ENCODE peak calls at places on chromosomes 13 and 19, in seven cellular contexts. W is fibroblast of the aortic adventitia, J is AG04450, S is astrocyte of the spinal cord, E is heart right ventricle, K is IMR-90, Q is mucosa of descending colon. A is an unnamed sample.

GRCh38 chr19:7870571-7871279 is 3.5 kb downstream of the PRR36 start:
- DNase-seq in W (peak; percentile 46), J (no peak), S (peak; percentile 35), E (peak; percentile 33), K (no peak), Q (peak; percentile 79), A (no peak)

GRCh38 chr13:106568225-106569003 is 477 bp upstream of the ARGLU1 start:
- DNase-seq in W (peak; percentile 88), J (no peak), S (no peak), E (no peak), K (no peak), Q (no peak), A (no peak)

GRCh38 chr19:18834644-18834984 is 2.9 kb downstream of the UPF1 start:
- DNase-seq in W (no peak), J (no peak), S (no peak), E (no peak), K (no peak), Q (no peak), A (no peak)

GRCh38 chr13:21637296-21637695 is 33.3 kb upstream of the MICU2 start:
- DNase-seq in W (peak; percentile 10), J (no peak), S (peak; percentile 52), E (no peak), K (peak; percentile 43), Q (peak; percentile 82), A (peak; percentile 36)

GRCh38 chr13:40552895-40553294 is 113.5 kb downstream of the FOXO1 start:
- DNase-seq in W (no peak), J (no peak), S (no peak), E (no peak), K (no peak), Q (no peak), A (no peak)

GRCh38 chr13:33637978-33638743 is 179.8 kb upstream of the RFC3 start:
- DNase-seq in W (peak; percentile 69), J (no peak), S (no peak), E (no peak), K (peak; percentile 49), Q (no peak), A (no peak)

GRCh38 chr13:44755872-44756271 is 179.7 kb upstream of the TSC22D1 start:
- DNase-seq in W (peak; percentile 62), J (no peak), S (peak; percentile 81), E (no peak), K (peak; percentile 56), Q (no peak), A (peak; percentile 51)

GRCh38 chr19:47019431-47020041 is at the start of gene NPAS1:
- DNase-seq in W (no peak), J (no peak), S (no peak), E (no peak), K (no peak), Q (no peak), A (no peak)

GRCh38 chr19:2207991-2208860 is 27.9 kb downstream of the PLEKHJ1 start:
- DNase-seq in W (peak; percentile 81), J (no peak), S (peak; percentile 50), E (peak; percentile 67), K (peak; percentile 57), Q (peak; percentile 74), A (peak; percentile 19)
- TF ChIP-seq CTCF in W (peak; percentile 27), J (peak; percentile 19), S (peak; percentile 17), E (no peak), K (peak; percentile 25), Q (no peak), A (peak; percentile 31)

GRCh38 chr13:97911311-97912138 is 42.0 kb upstream of the IPO5 start:
- DNase-seq in W (peak; percentile 15), J (no peak), S (peak; percentile 27), E (no peak), K (peak; percentile 32), Q (no peak), A (no peak)

GRCh38 chr13:97914537-97914936 is 38.9 kb upstream of the IPO5 start:
- DNase-seq in W (peak; percentile 54), J (no peak), S (peak; percentile 41), E (no peak), K (peak; percentile 70), Q (no peak), A (no peak)

GRCh38 chr13:97912139-97912535 is 41.3 kb upstream of the IPO5 start:
- DNase-seq in W (no peak), J (no peak), S (no peak), E (no peak), K (no peak), Q (no peak), A (no peak)

GRCh38 chr13:97913206-97913605 is 40.3 kb upstream of the IPO5 start:
- DNase-seq in W (peak; percentile 55), J (no peak), S (no peak), E (no peak), K (no peak), Q (no peak), A (no peak)
- H3K4me3 ChIP-seq in W (no peak overlapping the region), J (no peak overlapping the region), S (no peak overlapping the region), E (no peak overlapping the region), K (no peak overlapping the region), Q (no peak overlapping the region), A (no peak overlapping the region)

GRCh38 chr19:20478936-20479335 is 86.6 kb downstream of the ZNF737 start:
- DNase-seq in W (no peak), J (no peak), S (no peak), E (no peak), K (no peak), Q (no peak), A (no peak)
- TF ChIP-seq CTCF in W (no peak), J (no peak), S (no peak), E (no peak), K (no peak), Q (no peak), A (no peak)

DNA sequence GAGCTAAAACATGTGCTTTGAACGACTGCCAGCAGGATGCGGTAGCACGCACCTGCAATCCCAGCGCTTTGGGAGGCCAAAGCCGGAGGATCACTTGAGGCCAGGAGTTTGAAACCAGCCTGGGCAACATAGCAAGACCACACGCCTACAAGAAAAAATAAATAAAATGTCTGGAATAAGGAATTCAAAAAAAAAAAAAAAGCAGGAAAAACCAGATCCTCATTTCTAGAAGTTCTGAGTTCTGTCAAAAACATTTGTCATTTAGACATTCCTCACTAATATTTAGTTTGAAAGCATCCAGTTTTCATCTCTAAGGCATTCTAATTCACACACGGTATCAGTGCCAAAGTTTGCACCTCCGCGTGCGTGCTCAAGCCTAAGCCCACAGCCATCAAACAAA is 36.9 kb upstream of the USE1 start:
- DNase-seq in W (no peak), J (no peak), S (no peak), E (no peak), K (no peak), Q (no peak), A (no peak)
- H3K4me3 ChIP-seq in W (no peak overlapping the region), J (no peak overlapping the region), S (no peak overlapping the region), E (no peak overlapping the region), K (no peak overlapping the region), Q (no peak overlapping the region), A (no peak overlapping the region)

GRCh38 chr13:25153736-25154135 is 18.4 kb downstream of the AMER2 start:
- DNase-seq in W (no peak), J (no peak), S (no peak), E (no peak), K (no peak), Q (no peak), A (no peak)
- TF ChIP-seq CTCF in W (no peak), J (no peak), S (no peak), E (no peak), K (no peak), Q (no peak), A (no peak)

DNA sequence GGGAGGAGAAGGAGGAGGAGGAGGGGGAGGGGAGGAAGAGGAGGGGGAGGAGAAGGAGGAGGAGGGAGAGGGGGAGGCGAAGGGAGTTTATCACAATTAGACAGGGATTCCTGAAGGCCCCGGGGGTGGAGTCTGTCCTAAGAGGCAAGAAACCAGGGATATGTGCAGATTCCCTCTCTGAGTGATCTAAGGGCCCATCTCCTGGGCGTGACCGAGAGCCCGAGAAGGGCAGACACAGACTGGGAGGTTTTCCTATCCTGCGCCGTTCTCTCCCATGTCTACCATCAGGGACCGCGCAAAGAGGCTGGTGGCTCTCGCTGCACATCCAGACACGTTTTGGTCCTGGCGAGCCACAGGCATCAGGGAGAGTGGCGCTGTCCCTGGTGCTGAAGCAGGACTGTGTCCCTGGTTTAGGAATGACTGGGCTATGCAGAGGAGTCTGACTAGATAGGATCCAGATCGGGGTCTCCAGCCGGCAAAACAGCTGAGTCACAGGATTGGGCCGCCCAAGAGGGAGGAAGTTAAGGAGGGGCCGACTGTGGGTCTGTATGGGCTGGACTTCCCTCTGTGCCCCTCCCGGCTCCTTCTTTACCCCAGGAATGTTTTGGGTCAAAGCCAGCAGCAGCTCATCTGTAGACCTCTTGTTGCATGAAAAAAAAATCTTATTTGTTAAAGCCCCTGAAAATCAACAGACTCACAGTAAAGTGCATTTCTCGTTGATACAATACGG is 17.9 kb upstream of the ZNF175 start:
- DNase-seq in W (peak; percentile 67), J (peak; percentile 23), S (peak; percentile 28), E (peak; percentile 74), K (peak; percentile 47), Q (peak; percentile 74), A (no peak)
- H3K4me3 ChIP-seq in W (no peak overlapping the region), J (no peak overlapping the region), S (no peak overlapping the region), E (no peak overlapping the region), K (no peak overlapping the region), Q (no peak overlapping the region), A (no peak overlapping the region)

GRCh38 chr19:38917921-38918491 is 6.0 kb upstream of the CCER2 start:
- DNase-seq in W (no peak), J (no peak), S (no peak), E (no peak), K (no peak), Q (peak; percentile 18), A (no peak)
- TF ChIP-seq CTCF in W (no peak), J (peak; percentile 16), S (peak; percentile 16), E (no peak), K (no peak), Q (no peak), A (peak; percentile 52)

A was measured in retinal pigment epithelial cell.